ENCODE peak calls at places on chromosomes 4 and X, in nine cellular contexts. Y is adrenal gland, E is H9, X is keratinocyte, O is body of pancreas, F is IMR-90, U is stomach, R is OCI-LY7, D is PC-3. H is an unnamed sample.

GRCh38 chr4:116346750-116347149 is 738.6 kb downstream of the TRAM1L1 start:
- DNase-seq in R (no peak), D (no peak), X (no peak), U (no peak), F (no peak), E (no peak), Y (no peak), O (no peak), H (no peak)

GRCh38 chr4:12118651-12119213 is 690.0 kb upstream of the HS3ST1 start:
- DNase-seq in E (no peak), U (no peak), R (no peak), F (no peak), O (no peak), Y (peak; percentile 9), X (no peak), D (no peak), H (no peak)

GRCh38 chr4:140884431-140885058 is 128.4 kb upstream of the TBC1D9 start:
- DNase-seq in E (peak; percentile 80), Y (peak; percentile 51), D (peak; percentile 79), R (peak; percentile 86), X (peak; percentile 7), F (peak; percentile 80), U (peak; percentile 29), O (peak; percentile 22), H (no peak)

GRCh38 chr4:26051278-26051677 is 137.3 kb downstream of the SMIM20 start:
- DNase-seq in F (no peak), O (no peak), Y (no peak), E (no peak), D (no peak), R (no peak), X (no peak), U (no peak), H (no peak)

GRCh38 chrX:19747672-19748610 is 139.5 kb downstream of the SH3KBP1 start:
- DNase-seq in F (no peak), O (peak; percentile 11), E (no peak), Y (no peak), R (peak; percentile 83), X (no peak), D (no peak), U (no peak), H (no peak)

GRCh38 chrX:54808109-54808604 is 612 bp downstream of the MAGED2 start:
- DNase-seq in X (no peak), R (no peak), U (peak; percentile 58), O (peak; percentile 57), D (no peak), F (no peak), Y (peak; percentile 74), E (peak; percentile 76), H (no peak)

GRCh38 chrX:105190252-105190853 is 30.1 kb downstream of the TEX13A start:
- DNase-seq in O (peak; percentile 29), D (peak; percentile 74), F (peak; percentile 6), E (no peak), U (no peak), Y (no peak), X (no peak), R (peak; percentile 9), H (no peak)

GRCh38 chr4:129641179-129641578 is 545.2 kb downstream of the C4orf33 start:
- DNase-seq in F (peak; percentile 22), X (no peak), R (peak; percentile 49), E (peak; percentile 62), O (peak; percentile 64), U (peak; percentile 66), Y (peak; percentile 58), D (peak; percentile 67), H (no peak)

GRCh38 chr4:23058113-23058512 is 365.4 kb downstream of the GBA3 start:
- DNase-seq in D (no peak), E (no peak), U (no peak), O (no peak), F (no peak), R (no peak), X (no peak), Y (no peak), H (no peak)

GRCh38 chr4:135948797-135949196 is 1583.5 kb downstream of the PCDH18 start:
- DNase-seq in Y (no peak), O (no peak), U (no peak), R (no peak), D (no peak), X (no peak), E (no peak), F (no peak), H (no peak)

GRCh38 chr4:116357758-116358157 is 727.6 kb downstream of the TRAM1L1 start:
- DNase-seq in R (peak; percentile 52), Y (no peak), U (peak; percentile 48), X (peak; percentile 46), F (no peak), D (peak; percentile 35), O (peak; percentile 79), E (no peak), H (no peak)

GRCh38 chrX:105114554-105115130 is 105.9 kb downstream of the TEX13A start:
- DNase-seq in R (no peak), X (no peak), U (no peak), E (no peak), F (no peak), O (no peak), Y (no peak), D (peak; percentile 41), H (no peak)

GRCh38 chr4:6008766-6009385 is 9.4 kb downstream of the C4orf50 start:
- DNase-seq in Y (no peak), O (no peak), X (no peak), E (no peak), R (no peak), D (no peak), F (no peak), U (no peak), H (peak; percentile 29)

GRCh38 chr4:5746829-5747745 is 36.1 kb downstream of the EVC start:
- DNase-seq in U (no peak), E (no peak), O (no peak), X (no peak), F (peak; percentile 82), R (no peak), D (peak; percentile 56), Y (peak; percentile 32), H (no peak)

GRCh38 chr4:54942735-54943134 is 182.7 kb downstream of the KDR start:
- DNase-seq in F (no peak), E (no peak), R (peak; percentile 44), O (no peak), D (no peak), Y (no peak), X (no peak), U (no peak), H (no peak)

GRCh38 chr4:47561331-47561730 is 76.3 kb downstream of the ATP10D start:
- DNase-seq in X (no peak), Y (peak; percentile 11), D (no peak), O (peak; percentile 33), U (no peak), R (no peak), F (no peak), E (no peak), H (no peak)

GRCh38 chrX:49627030-49627777 is 28.4 kb downstream of the GAGE1 start:
- DNase-seq in E (peak; percentile 65), U (no peak), F (no peak), Y (peak; percentile 47), X (no peak), R (no peak), D (peak; percentile 20), O (no peak), H (no peak)

GRCh38 chrX:150547511-150548115 is 20.8 kb upstream of the MTM1 start:
- DNase-seq in D (no peak), X (no peak), E (peak; percentile 63), F (no peak), O (peak; percentile 67), U (peak; percentile 66), Y (peak; percentile 78), R (no peak), H (no peak)

GRCh38 chr4:123343400-123344060 is 53.1 kb upstream of the SPRY1 start:
- DNase-seq in O (no peak), R (no peak), X (no peak), Y (no peak), U (no peak), D (no peak), F (no peak), E (no peak), H (no peak)

DNA sequence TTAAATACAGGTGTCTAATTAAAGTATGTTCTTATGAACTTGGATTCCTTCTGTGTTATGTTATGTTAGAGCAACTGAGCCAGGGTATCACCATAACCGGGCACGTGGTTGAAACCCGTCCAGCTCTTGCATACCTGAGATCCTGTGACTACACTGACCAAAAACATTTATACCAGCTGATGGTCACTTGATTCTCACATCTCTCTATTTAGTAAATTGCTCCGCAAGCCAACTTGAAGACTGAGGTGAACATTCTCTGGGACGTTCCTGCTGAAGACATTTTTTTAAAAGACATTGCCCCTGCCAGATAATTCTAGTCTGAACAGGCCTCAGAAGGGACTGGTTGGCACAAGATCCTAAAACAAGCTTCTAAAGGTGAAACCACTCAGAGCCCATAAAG is 550.0 kb upstream of the DIPK2B start:
- DNase-seq in U (peak; percentile 35), O (no peak), D (no peak), Y (no peak), X (no peak), E (no peak), R (no peak), F (no peak), H (no peak)
- H3K4me1 ChIP-seq in U (no peaks in the 10 kb centered on the region), O (no peaks in the 10 kb centered on the region), D (peaks cover 90% of the 10 kb centered on the region), Y (no peaks in the 10 kb centered on the region), X (peaks cover 76% of the 10 kb centered on the region), E (no peaks in the 10 kb centered on the region), R (no peaks in the 10 kb centered on the region), F (peaks cover 8% of the 10 kb centered on the region), H (peaks cover 48% of the 10 kb centered on the region)

DNA sequence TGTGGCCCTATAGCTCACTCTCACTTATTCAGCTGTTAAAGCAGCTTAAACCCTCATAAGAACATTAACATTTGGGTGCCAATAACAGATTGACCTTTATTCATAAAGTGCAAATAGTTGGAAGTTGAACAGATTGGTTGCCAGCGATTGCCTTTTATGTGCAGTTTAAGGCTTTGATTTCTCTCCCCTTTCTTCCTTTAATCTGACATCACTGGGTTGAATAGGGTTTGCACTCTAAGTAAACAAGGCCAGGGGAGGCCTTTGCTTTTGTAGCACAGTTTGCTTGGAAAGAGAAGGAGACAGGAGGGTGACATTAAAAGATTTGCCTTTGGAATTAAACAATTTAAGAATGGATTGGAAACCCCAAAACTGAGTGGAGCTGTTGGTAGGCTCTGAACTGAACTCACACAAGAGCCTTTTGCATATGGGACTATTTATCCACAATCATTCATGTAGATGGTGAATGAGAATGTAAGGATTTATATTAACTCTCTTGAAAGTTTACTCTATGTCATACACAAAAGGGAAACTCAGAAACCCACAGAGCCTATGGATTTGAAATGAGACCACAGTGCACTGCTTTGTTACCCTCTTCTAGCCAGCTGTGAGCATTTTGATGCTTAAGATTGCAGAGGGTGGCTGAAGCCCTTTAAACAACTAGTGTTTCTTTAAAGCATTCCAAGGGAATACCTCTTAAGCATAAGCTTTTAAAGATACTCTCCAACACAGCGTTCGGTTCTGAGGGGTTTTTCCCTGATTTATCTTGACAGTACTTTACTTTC is 114.1 kb downstream of the NKX6-1 start:
- DNase-seq in D (no peak), X (no peak), R (no peak), F (no peak), E (no peak), Y (no peak), U (no peak), O (no peak), H (no peak)
- TF ChIP-seq CTCF in D (no peak), X (no peak), R (no peak), F (no peak), E (no peak), Y (no peak), U (no peak), O (no peak), H (no peak)

GRCh38 chrX:44130189-44130588 is 157.0 kb upstream of the NDP start:
- DNase-seq in Y (no peak), X (no peak), R (no peak), F (no peak), D (no peak), O (no peak), U (no peak), E (no peak), H (no peak)
- H3K4me1 ChIP-seq in Y (no peaks in the 10 kb centered on the region), X (no peaks in the 10 kb centered on the region), R (no peaks in the 10 kb centered on the region), F (no peaks in the 10 kb centered on the region), D (no peaks in the 10 kb centered on the region), O (no peaks in the 10 kb centered on the region), U (no peaks in the 10 kb centered on the region), E (no peaks in the 10 kb centered on the region), H (no peaks in the 10 kb centered on the region)

GRCh38 chrX:27675493-27675892 is 85.3 kb downstream of the DCAF8L2 start:
- DNase-seq in O (no peak), D (peak; percentile 70), E (no peak), F (peak; percentile 16), U (no peak), Y (no peak), X (peak; percentile 68), R (no peak), H (no peak)
- TF ChIP-seq CTCF in O (no peak), D (no peak), E (no peak), F (no peak), U (no peak), Y (no peak), X (no peak), R (no peak), H (no peak)

H was measured in RWPE2.